ENCODE peak calls at places on chromosomes 7 and 10, in five cellular contexts. R is Peyer's patch, O is GM23338, W is heart right ventricle, L is mammary epithelial cell. J is an unnamed sample. For H3K4me1, the result is how much of the 10 kb centered on the place peaks cover.

GRCh38 chr10:32954080-32954479 is 4.0 kb downstream of the ITGB1 start:
- DNase-seq in R (no peak), O (no peak), W (no peak), L (no peak), J (no peak)

GRCh38 chr10:17597386-17597785 is 19.8 kb downstream of the HACD1 start:
- DNase-seq in R (no peak), O (no peak), W (no peak), L (no peak), J (no peak)

GRCh38 chr7:20075992-20076813 is 141.0 kb downstream of the MACC1 start:
- DNase-seq in R (no peak), O (no peak), W (no peak), L (no peak), J (no peak)

GRCh38 chr7:82697897-82698296 is 254.3 kb upstream of the CACNA2D1 start:
- DNase-seq in R (no peak), O (no peak), W (no peak), L (peak), J (no peak)

GRCh38 chr10:97517778-97518561 is 19.2 kb downstream of the UBTD1 start:
- DNase-seq in R (no peak), O (peak), W (no peak), L (peak), J (no peak)

GRCh38 chr7:137952406-137952805 is 49.5 kb downstream of the CREB3L2 start:
- DNase-seq in R (no peak), O (no peak), W (no peak), L (no peak), J (no peak)

GRCh38 chr10:16950686-16951681 is 133.8 kb upstream of the RSU1 start:
- DNase-seq in R (no peak), O (peak), W (no peak), L (peak), J (no peak)

GRCh38 chr7:149261321-149261828 is 621 bp upstream of the ZNF783 start:
- DNase-seq in R (peak), O (peak), W (peak), L (peak), J (no peak)

GRCh38 chr10:114684822-114685209 is 26.7 kb upstream of the ABLIM1 start:
- DNase-seq in R (no peak), O (no peak), W (peak), L (peak), J (no peak)

GRCh38 chr7:150952331-150953050 is 25.6 kb downstream of the KCNH2 start:
- DNase-seq in R (no peak), O (no peak), W (no peak), L (no peak), J (no peak)

GRCh38 chr10:33596411-33596810 is 261.9 kb upstream of the NRP1 start:
- DNase-seq in R (no peak), O (no peak), W (no peak), L (no peak), J (no peak)

GRCh38 chr7:44325181-44325671 is at the start of gene CAMK2B:
- DNase-seq in R (no peak), O (peak), W (no peak), L (no peak), J (no peak)

GRCh38 chr10:95821766-95822165 is 65.8 kb downstream of the ENTPD1 start:
- DNase-seq in R (no peak), O (no peak), W (no peak), L (no peak), J (no peak)

GRCh38 chr10:114638874-114639625 is 19.0 kb downstream of the ABLIM1 start:
- DNase-seq in R (no peak), O (no peak), W (no peak), L (peak), J (no peak)

GRCh38 chr10:104581884-104582603 is 59.0 kb upstream of the SORCS3 start:
- DNase-seq in R (no peak), O (no peak), W (no peak), L (peak), J (no peak)

GRCh38 chr7:140196361-140197217 is 19.8 kb upstream of the KDM7A start:
- DNase-seq in R (no peak), O (no peak), W (no peak), L (no peak), J (no peak)

GRCh38 chr7:131381069-131381838 is 53.6 kb downstream of the MKLN1 start:
- DNase-seq in R (no peak), O (no peak), W (no peak), L (peak), J (no peak)

GRCh38 chr10:80266513-80266863 is 23.0 kb downstream of the MAT1A start:
- DNase-seq in R (no peak), O (no peak), W (no peak), L (no peak), J (no peak)

GRCh38 chr7:146635200-146636032 is 518.8 kb downstream of the CNTNAP2 start:
- DNase-seq in R (no peak), O (peak), W (no peak), L (no peak), J (no peak)

GRCh38 chr7:158017226-158018060 is 570.2 kb downstream of the PTPRN2 start:
- DNase-seq in R (no peak), O (no peak), W (no peak), L (no peak), J (no peak)

GRCh38 chr10:107206856-107207255 is 42.4 kb upstream of the SORCS1 start:
- DNase-seq in R (no peak), O (no peak), W (no peak), L (no peak), J (no peak)

GRCh38 chr7:36906448-36906847 is 182.2 kb upstream of the AOAH start:
- DNase-seq in R (no peak), O (no peak), W (no peak), L (no peak), J (no peak)

GRCh38 chr7:73769481-73770001 is 529 bp downstream of the CLDN3 start:
- DNase-seq in R (no peak), O (no peak), W (no peak), L (no peak), J (no peak)

GRCh38 chr7:2017483-2017891 is 215.3 kb downstream of the MAD1L1 start:
- DNase-seq in R (no peak), O (no peak), W (no peak), L (no peak), J (no peak)

GRCh38 chr7:2393751-2394150 is 9.7 kb upstream of the CHST12 start:
- DNase-seq in R (no peak), O (no peak), W (no peak), L (no peak), J (no peak)

GRCh38 chr7:2757904-2758672 is 70.1 kb downstream of the AMZ1 start:
- DNase-seq in R (no peak), O (no peak), W (peak), L (peak), J (no peak)

GRCh38 chr7:158542651-158543400 is 44.8 kb downstream of the PTPRN2 start:
- DNase-seq in R (no peak), O (no peak), W (no peak), L (no peak), J (no peak)

GRCh38 chr7:33054261-33054964 is 8.2 kb downstream of the NT5C3A start:
- DNase-seq in R (no peak), O (no peak), W (no peak), L (peak), J (peak)

GRCh38 chr10:25206693-25207414 is 32.1 kb downstream of the GPR158 start:
- DNase-seq in R (no peak), O (no peak), W (no peak), L (no peak), J (no peak)

GRCh38 chr7:36758879-36759278 is 34.6 kb upstream of the AOAH start:
- DNase-seq in R (no peak), O (no peak), W (no peak), L (no peak), J (no peak)

GRCh38 chr7:128094686-128095085 is 63.4 kb upstream of the LRRC4 start:
- DNase-seq in R (no peak), O (no peak), W (no peak), L (no peak), J (no peak)

GRCh38 chr7:151250181-151251095 is 1.9 kb upstream of the SMARCD3 start:
- DNase-seq in R (no peak), O (no peak), W (no peak), L (no peak), J (no peak)

GRCh38 chr7:39153647-39154046 is 175.9 kb downstream of the POU6F2 start:
- DNase-seq in R (no peak), O (peak), W (no peak), L (no peak), J (no peak)

GRCh38 chr7:78607099-78607498 is 808.5 kb downstream of the PHTF2 start:
- DNase-seq in R (no peak), O (peak), W (no peak), L (no peak), J (no peak)

GRCh38 chr7:139829654-139830130 is 628 bp downstream of the TBXAS1 start:
- DNase-seq in R (no peak), O (no peak), W (no peak), L (no peak), J (no peak)

GRCh38 chr7:132573237-132573636 is 3.0 kb downstream of the PLXNA4 start:
- DNase-seq in R (no peak), O (peak), W (no peak), L (no peak), J (no peak)

DNA sequence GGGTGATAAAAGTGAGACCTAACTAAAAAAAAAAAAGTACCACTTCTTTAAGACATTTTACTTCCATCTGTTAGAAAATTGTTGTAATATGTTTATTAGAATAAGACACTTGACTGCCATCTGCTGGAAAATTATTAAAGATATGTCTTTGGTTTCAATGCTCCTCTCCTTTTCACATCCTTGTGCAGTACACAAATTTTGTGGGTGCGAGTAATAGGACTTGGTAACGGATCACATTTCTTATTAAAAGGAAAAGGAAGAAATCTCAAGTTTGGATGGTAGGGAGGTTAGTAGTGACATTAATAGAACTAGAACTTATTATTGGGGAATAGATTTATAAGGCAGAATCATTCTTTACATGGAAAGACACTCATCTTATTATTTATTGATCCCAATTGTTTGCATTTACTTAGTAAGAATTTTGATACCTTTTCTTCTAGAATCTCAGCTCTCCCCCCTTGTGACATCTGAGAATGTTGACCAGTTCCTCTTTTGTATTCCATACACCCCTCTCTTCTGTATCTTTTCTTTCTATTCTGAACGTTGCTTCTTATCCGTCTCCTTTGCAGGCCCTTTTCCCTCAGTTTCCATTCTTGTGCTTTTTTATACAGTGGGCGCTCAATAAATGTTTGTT is 43.0 kb upstream of the RPA3 start:
- DNase-seq in R (no peak), O (no peak), W (no peak), L (peak), J (no peak)
- H3K4me3 ChIP-seq in R (peak), O (no peak), W (peak), L (no peak), J (peak)

GRCh38 chr7:72161534-72161933 is 250.6 kb downstream of the CALN1 start:
- DNase-seq in R (no peak), O (peak), W (no peak), L (no peak), J (no peak)
- TF ChIP-seq CTCF in R (no peak), O (peak), W (no peak), L (no peak), J (no peak)

GRCh38 chr10:72012801-72013200 is 48.6 kb downstream of the CHST3 start:
- DNase-seq in R (no peak), O (no peak), W (no peak), L (no peak), J (no peak)
- H3K4me1 ChIP-seq in R (under half), O (under half), W (half or more), L (under half), J (under half)

GRCh38 chr7:92159-92767 is 100.1 kb upstream of the FAM20C start:
- DNase-seq in R (no peak), O (no peak), W (no peak), L (no peak), J (no peak)

GRCh38 chr7:91396-92158 is 100.8 kb upstream of the FAM20C start:
- DNase-seq in R (no peak), O (no peak), W (no peak), L (no peak), J (no peak)

GRCh38 chr7:88927-89921 is 103.1 kb upstream of the FAM20C start:
- DNase-seq in R (no peak), O (no peak), W (peak), L (peak), J (no peak)

GRCh38 chr7:88095-88926 is 104.1 kb upstream of the FAM20C start:
- DNase-seq in R (no peak), O (peak), W (no peak), L (no peak), J (no peak)

DNA sequence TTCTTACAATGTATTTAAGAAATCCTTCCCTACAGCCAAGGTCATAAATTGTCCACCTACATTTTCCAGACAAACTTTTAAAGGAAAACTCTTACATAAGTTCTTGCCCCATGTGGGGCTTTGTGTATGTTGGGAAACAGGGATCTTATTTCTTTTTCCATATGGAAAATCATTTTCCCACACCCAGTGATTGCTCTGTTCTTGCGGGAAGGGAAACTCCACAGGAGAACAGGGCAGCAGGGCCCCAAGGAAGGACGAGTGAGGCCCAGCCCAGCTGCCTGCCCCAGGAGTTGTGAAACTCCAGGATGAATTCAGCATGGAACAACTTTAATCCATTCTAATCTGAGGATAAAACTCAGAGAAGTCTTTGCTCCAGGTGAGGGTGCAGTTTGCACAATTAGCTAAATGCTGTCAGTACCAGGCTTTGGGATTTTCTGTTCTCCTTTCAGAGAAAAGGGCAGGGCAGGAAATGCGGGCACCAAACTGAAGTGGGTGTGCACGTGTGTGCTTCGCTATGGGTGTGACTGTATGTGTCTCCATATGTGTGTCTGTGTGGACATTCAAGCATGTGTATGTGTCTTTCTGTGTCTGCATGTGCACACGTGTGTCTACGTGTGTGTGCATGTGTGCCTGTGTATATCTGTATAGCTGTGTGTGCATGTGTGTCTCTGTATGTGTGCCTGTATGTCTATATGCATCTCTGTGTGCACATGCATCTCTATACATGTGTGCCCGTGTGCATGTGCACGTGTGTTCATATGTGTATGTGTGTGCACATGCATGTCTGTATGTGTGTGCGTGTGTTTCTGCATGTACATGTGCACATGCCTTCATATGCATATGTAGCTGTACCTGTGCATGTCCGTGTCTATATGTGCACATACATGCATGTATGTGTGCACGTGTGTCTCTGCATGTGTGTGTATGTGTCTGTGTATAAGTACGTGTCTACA is 102.0 kb upstream of the FAM20C start:
- DNase-seq in R (no peak), O (no peak), W (no peak), L (peak), J (no peak)
- H3K4me3 ChIP-seq in R (no peak), O (no peak), W (no peak), L (no peak), J (no peak)

GRCh38 chr10:101710793-101711192 is 15.8 kb upstream of the FBXW4 start:
- DNase-seq in R (no peak), O (no peak), W (no peak), L (no peak), J (no peak)

GRCh38 chr10:101708073-101708472 is 13.1 kb upstream of the FBXW4 start:
- DNase-seq in R (no peak), O (no peak), W (no peak), L (no peak), J (no peak)

GRCh38 chr10:101708870-101709269 is 13.9 kb upstream of the FBXW4 start:
- DNase-seq in R (no peak), O (no peak), W (no peak), L (no peak), J (no peak)

GRCh38 chr10:101709359-101710063 is 14.5 kb upstream of the FBXW4 start:
- DNase-seq in R (no peak), O (no peak), W (no peak), L (no peak), J (no peak)

DNA sequence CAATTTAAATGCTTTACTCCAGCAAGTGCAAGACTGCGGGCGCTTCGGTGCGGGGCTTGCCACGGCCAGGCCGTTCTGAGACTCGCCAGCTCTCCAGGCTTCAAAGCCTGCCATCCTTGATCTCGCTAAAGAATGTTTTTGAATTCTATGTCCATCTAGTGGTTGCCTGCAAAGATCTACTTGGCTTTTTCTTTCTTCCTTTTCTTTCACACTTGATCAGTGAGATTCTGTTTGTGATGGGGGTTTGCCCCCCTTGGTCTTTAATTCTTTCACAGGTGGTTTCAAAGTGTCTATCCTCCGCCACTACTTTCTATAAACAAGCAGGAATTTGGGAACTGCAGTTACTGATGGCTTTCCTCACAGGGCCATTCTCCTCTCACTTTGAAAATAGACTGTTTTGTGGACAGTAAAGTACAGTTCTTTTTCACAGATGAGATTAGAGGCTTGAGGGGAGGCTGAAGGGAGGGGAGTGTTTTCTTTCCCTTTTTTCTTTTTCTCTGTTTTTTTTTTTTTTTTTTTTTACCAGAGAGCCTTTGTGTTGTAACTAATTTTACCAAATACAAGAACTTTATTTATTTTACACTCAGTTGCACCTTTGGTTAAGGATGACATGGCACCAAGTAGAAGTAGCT is 15.2 kb upstream of the FBXW4 start:
- DNase-seq in R (no peak), O (peak), W (no peak), L (no peak), J (no peak)
- TF ChIP-seq CTCF in R (no peak), O (no peak), W (no peak), L (no peak), J (no peak)

GRCh38 chr7:27967639-27968038 is 213.0 kb downstream of the JAZF1 start:
- DNase-seq in R (no peak), O (no peak), W (no peak), L (no peak), J (no peak)
- H3K4me1 ChIP-seq in R (under half), O (under half), W (under half), L (under half), J (under half)

J was measured in CD8-positive, alpha-beta T cell.